ENCODE peak calls at places on chromosomes 16 and 17, in four cellular contexts. Y is HCT116, A is hepatocyte, W is GM23248. G is an unnamed sample.

GRCh38 chr16:50520451-50521245 is 27.5 kb upstream of the NKD1 start:
- DNase-seq in Y (no peak), A (no peak), W (no peak), G (no peak)

GRCh38 chr17:81002409-81003361 is 11.0 kb downstream of the CHMP6 start:
- DNase-seq in Y (no peak), A (no peak), W (peak), G (no peak)

GRCh38 chr17:2174048-2174447 is 119.1 kb downstream of the HIC1 start:
- DNase-seq in Y (no peak), A (no peak), W (peak), G (no peak)

GRCh38 chr17:2233441-2233947 is 70.1 kb downstream of the SMG6 start:
- DNase-seq in Y (no peak), A (no peak), W (peak), G (no peak)

GRCh38 chr16:17259751-17260270 is 210.9 kb downstream of the XYLT1 start:
- DNase-seq in Y (no peak), A (no peak), W (no peak), G (no peak)

GRCh38 chr17:66633322-66633965 is 201.5 kb upstream of the CACNG5 start:
- DNase-seq in Y (no peak), A (no peak), W (peak), G (no peak)

GRCh38 chr17:15261818-15262290 is 3.3 kb downstream of the PMP22 start:
- DNase-seq in Y (no peak), A (no peak), W (peak), G (no peak)

GRCh38 chr16:85354623-85355514 is 242.6 kb upstream of the CIBAR2 start:
- DNase-seq in Y (no peak), A (peak), W (peak), G (no peak)

GRCh38 chr16:8955828-8956227 is 7.9 kb downstream of the USP7 start:
- DNase-seq in Y (no peak), A (no peak), W (peak), G (no peak)

DNA sequence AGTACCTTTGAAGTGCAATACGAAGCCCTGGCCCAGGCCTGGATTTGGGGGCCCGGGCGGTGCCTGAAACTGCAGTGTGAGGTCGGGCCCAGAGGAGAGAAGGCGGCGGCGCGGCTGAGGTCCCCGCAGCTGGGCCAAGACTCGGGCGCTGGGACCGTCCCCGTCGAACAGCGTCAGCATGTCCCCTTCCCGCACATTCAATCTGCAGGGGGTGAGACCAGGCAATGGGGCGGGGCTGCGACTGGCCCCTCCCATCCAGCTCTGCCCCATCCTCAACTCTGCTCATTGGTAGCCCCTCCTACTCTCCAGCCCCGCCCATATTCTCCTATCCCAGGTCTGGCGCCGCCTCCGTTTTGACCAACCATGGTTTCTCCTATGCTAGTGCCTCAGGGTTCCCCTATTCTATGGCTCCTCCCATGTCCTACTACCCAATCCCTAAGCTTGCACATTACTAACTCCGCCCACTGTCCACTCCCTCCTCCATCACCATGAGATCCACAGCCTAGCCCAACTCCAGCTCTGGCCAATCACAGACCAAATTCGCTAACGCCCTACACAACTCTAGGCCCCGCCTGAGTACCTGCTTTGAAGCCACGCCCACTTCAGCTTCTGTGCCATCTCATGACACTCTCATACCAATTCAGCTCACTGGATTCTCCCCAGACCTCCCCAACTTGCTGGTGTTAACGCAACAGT is 14.4 kb upstream of the CDIPT start:
- DNase-seq in Y (peak), A (peak), W (peak), G (peak)
- TF ChIP-seq EZH2phosphoT487 in Y (no peak), A (no peak), W (no peak), G (no peak)

GRCh38 chr17:38746893-38747384 is 1.2 kb downstream of the PCGF2 start:
- DNase-seq in Y (no peak), A (no peak), W (peak), G (no peak)
- H2AFZ ChIP-seq in Y (no peak), A (peak), W (peak), G (no peak)

GRCh38 chr16:88920618-88921602 is 54.5 kb upstream of the PABPN1L start:
- DNase-seq in Y (no peak), A (peak), W (peak), G (no peak)
- TF ChIP-seq EZH2phosphoT487 in Y (no peak), A (no peak), W (no peak), G (no peak)

GRCh38 chr16:86371083-86371803 is 139.1 kb upstream of the FOXF1 start:
- DNase-seq in Y (no peak), A (no peak), W (no peak), G (no peak)
- H2AFZ ChIP-seq in Y (no peak), A (no peak), W (no peak), G (no peak)

GRCh38 chr16:62029947-62030346 is 6.3 kb downstream of the CDH8 start:
- DNase-seq in Y (no peak), A (no peak), W (no peak), G (no peak)
- TF ChIP-seq EZH2phosphoT487 in Y (no peak), A (no peak), W (no peak), G (no peak)

G was measured in MM.1S.